ENCODE peak calls at places on chromosomes 3 and 15, in six cellular contexts. One of them, this sample, is unnamed.

GRCh38 chr3:79551997-79552396 is 215.8 kb downstream of the ROBO1 start:
- DNase-seq in ovary: no peak
- DNase-seq in transverse colon: no peak
- DNase-seq in cardiac muscle cell: no peak
- DNase-seq in BE2C: no peak
- DNase-seq in kidney: no peak
- DNase-seq in this sample: no peak

GRCh38 chr15:45199136-45199810 is 11.5 kb upstream of the SHF start:
- DNase-seq in transverse colon: peak; percentile 47
- DNase-seq in BE2C: no peak
- DNase-seq in ovary: peak; percentile 35
- DNase-seq in kidney: peak; percentile 84
- DNase-seq in cardiac muscle cell: no peak
- DNase-seq in this sample: no peak

GRCh38 chr3:99114565-99115291 is 213.2 kb upstream of the DCBLD2 start:
- DNase-seq in kidney: no peak
- DNase-seq in ovary: no peak
- DNase-seq in BE2C: peak; percentile 26
- DNase-seq in cardiac muscle cell: peak; percentile 80
- DNase-seq in transverse colon: no peak
- DNase-seq in this sample: no peak

GRCh38 chr3:44952689-44953088 is 23.3 kb downstream of the ZDHHC3 start:
- DNase-seq in transverse colon: no peak
- DNase-seq in BE2C: no peak
- DNase-seq in ovary: no peak
- DNase-seq in kidney: no peak
- DNase-seq in cardiac muscle cell: no peak
- DNase-seq in this sample: no peak

GRCh38 chr3:196207159-196207832 is 3.9 kb downstream of the ZDHHC19 start:
- DNase-seq in kidney: peak; percentile 85
- DNase-seq in cardiac muscle cell: no peak
- DNase-seq in BE2C: peak; percentile 63
- DNase-seq in ovary: peak; percentile 54
- DNase-seq in transverse colon: no peak
- DNase-seq in this sample: peak; percentile 52

GRCh38 chr3:47974974-47975470 is 41.2 kb downstream of the MAP4 start:
- DNase-seq in cardiac muscle cell: no peak
- DNase-seq in transverse colon: no peak
- DNase-seq in ovary: no peak
- DNase-seq in kidney: no peak
- DNase-seq in BE2C: no peak
- DNase-seq in this sample: no peak

GRCh38 chr3:172332256-172333041 is 115.8 kb downstream of the GHSR start:
- DNase-seq in BE2C: peak; percentile 66
- DNase-seq in ovary: peak; percentile 49
- DNase-seq in cardiac muscle cell: peak; percentile 75
- DNase-seq in kidney: no peak
- DNase-seq in transverse colon: peak; percentile 75
- DNase-seq in this sample: peak; percentile 62

GRCh38 chr15:89494941-89495637 is 1.3 kb downstream of the RHCG start:
- DNase-seq in cardiac muscle cell: peak; percentile 32
- DNase-seq in transverse colon: peak; percentile 44
- DNase-seq in ovary: no peak
- DNase-seq in BE2C: peak; percentile 41
- DNase-seq in kidney: peak; percentile 13
- DNase-seq in this sample: no peak

GRCh38 chr15:100131321-100132224 is 210.2 kb downstream of the ADAMTS17 start:
- DNase-seq in ovary: peak; percentile 43
- DNase-seq in transverse colon: peak; percentile 24
- DNase-seq in kidney: peak; percentile 88
- DNase-seq in BE2C: no peak
- DNase-seq in cardiac muscle cell: peak; percentile 75
- DNase-seq in this sample: peak; percentile 41

GRCh38 chr3:191331443-191331842 is 1.1 kb upstream of the UTS2B start:
- DNase-seq in cardiac muscle cell: peak; percentile 35
- DNase-seq in kidney: no peak
- DNase-seq in transverse colon: no peak
- DNase-seq in BE2C: no peak
- DNase-seq in ovary: no peak
- DNase-seq in this sample: no peak

GRCh38 chr15:60661075-60661645 is 182.2 kb upstream of the ICE2 start:
- DNase-seq in transverse colon: no peak
- DNase-seq in cardiac muscle cell: peak; percentile 21
- DNase-seq in kidney: no peak
- DNase-seq in ovary: no peak
- DNase-seq in BE2C: peak; percentile 16
- DNase-seq in this sample: no peak

GRCh38 chr15:65912235-65912634 is 42.9 kb downstream of the RAB11A start:
- DNase-seq in cardiac muscle cell: no peak
- DNase-seq in transverse colon: no peak
- DNase-seq in kidney: no peak
- DNase-seq in BE2C: no peak
- DNase-seq in ovary: no peak
- DNase-seq in this sample: no peak

GRCh38 chr3:138331143-138331894 is 1.7 kb upstream of the NME9 start:
- DNase-seq in cardiac muscle cell: peak; percentile 24
- DNase-seq in ovary: no peak
- DNase-seq in BE2C: no peak
- DNase-seq in kidney: no peak
- DNase-seq in transverse colon: no peak
- DNase-seq in this sample: no peak

GRCh38 chr3:172138792-172139507 is 99.6 kb downstream of the FNDC3B start:
- DNase-seq in kidney: no peak
- DNase-seq in ovary: no peak
- DNase-seq in transverse colon: peak; percentile 66
- DNase-seq in cardiac muscle cell: peak; percentile 47
- DNase-seq in BE2C: peak; percentile 54
- DNase-seq in this sample: peak; percentile 54

GRCh38 chr15:50458301-50458700 is 34.1 kb downstream of the USP8 start:
- DNase-seq in transverse colon: no peak
- DNase-seq in kidney: no peak
- DNase-seq in BE2C: no peak
- DNase-seq in ovary: no peak
- DNase-seq in cardiac muscle cell: peak; percentile 34
- DNase-seq in this sample: no peak

DNA sequence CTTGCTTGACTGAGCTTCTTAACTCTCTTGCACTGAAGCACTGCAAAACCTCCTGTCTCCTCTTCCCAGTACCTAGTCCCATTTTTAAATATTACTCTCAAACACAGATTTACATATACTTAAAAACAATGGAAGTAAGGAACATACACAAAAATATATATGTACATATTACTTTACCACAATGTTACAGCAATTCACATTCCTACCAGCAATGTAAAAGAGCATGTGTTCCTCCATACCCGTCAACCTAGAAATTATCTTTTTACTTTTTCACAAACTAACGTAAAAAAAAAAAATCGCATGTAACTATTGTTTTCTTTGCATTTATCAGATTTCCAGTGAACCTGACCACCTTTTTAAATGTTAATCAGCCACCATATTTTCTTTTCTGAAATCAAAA is 60.4 kb downstream of the RYK start:
- DNase-seq in ovary: no peak
- DNase-seq in cardiac muscle cell: no peak
- DNase-seq in kidney: no peak
- DNase-seq in transverse colon: no peak
- DNase-seq in BE2C: no peak
- DNase-seq in this sample: no peak
- TF ChIP-seq CTCF in ovary: no peak
- TF ChIP-seq CTCF in cardiac muscle cell: no peak
- TF ChIP-seq CTCF in kidney: no peak
- TF ChIP-seq CTCF in transverse colon: no peak
- TF ChIP-seq CTCF in BE2C: no peak
- TF ChIP-seq CTCF in this sample: no peak

GRCh38 chr15:90913398-90913944 is 10.4 kb downstream of the MAN2A2 start:
- DNase-seq in kidney: peak; percentile 52
- DNase-seq in cardiac muscle cell: no peak
- DNase-seq in transverse colon: no peak
- DNase-seq in ovary: no peak
- DNase-seq in BE2C: no peak
- DNase-seq in this sample: no peak

GRCh38 chr15:90914240-90915080 is 11.4 kb downstream of the MAN2A2 start:
- DNase-seq in cardiac muscle cell: no peak
- DNase-seq in transverse colon: no peak
- DNase-seq in BE2C: no peak
- DNase-seq in ovary: no peak
- DNase-seq in kidney: peak; percentile 46
- DNase-seq in this sample: no peak

GRCh38 chr15:90911302-90911623 is 8.2 kb downstream of the MAN2A2 start:
- DNase-seq in kidney: peak; percentile 60
- DNase-seq in BE2C: no peak
- DNase-seq in ovary: no peak
- DNase-seq in transverse colon: no peak
- DNase-seq in cardiac muscle cell: no peak
- DNase-seq in this sample: no peak

GRCh38 chr15:90911906-90912769 is 9.0 kb downstream of the MAN2A2 start:
- DNase-seq in ovary: no peak
- DNase-seq in transverse colon: no peak
- DNase-seq in cardiac muscle cell: no peak
- DNase-seq in BE2C: no peak
- DNase-seq in kidney: peak; percentile 64
- DNase-seq in this sample: peak; percentile 61

DNA sequence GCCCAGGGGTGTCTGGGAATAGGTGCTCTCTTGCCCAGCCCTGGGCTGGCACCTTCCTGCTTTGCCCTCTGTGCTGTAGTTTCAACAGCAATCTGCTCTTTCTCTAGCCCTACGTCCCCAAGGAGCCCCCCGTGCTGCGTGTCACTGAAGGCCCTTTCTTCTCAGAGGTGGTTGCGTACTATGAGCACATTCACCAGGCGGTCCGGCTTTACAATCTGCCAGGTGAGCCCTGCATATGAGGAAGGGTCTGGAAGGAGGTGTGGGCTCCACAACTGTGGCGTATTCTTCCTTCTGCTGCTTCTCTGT is 9.6 kb downstream of the MAN2A2 start:
- DNase-seq in transverse colon: no peak
- DNase-seq in BE2C: no peak
- DNase-seq in cardiac muscle cell: no peak
- DNase-seq in kidney: no peak
- DNase-seq in ovary: no peak
- DNase-seq in this sample: no peak
- H3K36me3 ChIP-seq in transverse colon: peaks cover 67% of the 10 kb centered on the region
- H3K36me3 ChIP-seq in BE2C: peaks cover 28% of the 10 kb centered on the region
- H3K36me3 ChIP-seq in cardiac muscle cell: peaks cover 16% of the 10 kb centered on the region
- H3K36me3 ChIP-seq in kidney: peaks cover 68% of the 10 kb centered on the region
- H3K36me3 ChIP-seq in ovary: no peaks in the 10 kb centered on the region
- H3K36me3 ChIP-seq in this sample: peaks cover 87% of the 10 kb centered on the region

DNA sequence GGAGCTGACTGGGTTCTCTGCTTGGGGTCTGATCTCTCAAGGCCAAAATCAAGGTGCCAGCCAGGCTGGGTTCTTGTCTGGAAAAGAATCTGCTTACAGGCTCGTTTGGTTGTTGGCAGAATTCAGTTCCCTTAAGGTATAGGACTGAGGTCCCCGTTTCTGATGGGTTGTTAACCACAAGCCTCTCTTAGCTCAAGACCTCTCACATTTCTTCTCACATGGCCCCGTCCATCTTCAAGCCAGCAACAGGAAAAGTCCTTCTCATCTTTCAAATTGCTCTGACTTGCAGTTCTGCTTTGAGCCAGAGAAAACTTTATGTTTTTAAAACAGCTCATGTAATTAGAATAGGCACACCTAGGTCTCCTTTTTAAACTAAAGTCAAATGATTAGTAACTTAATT is 20.4 kb downstream of the UACA start:
- DNase-seq in BE2C: no peak
- DNase-seq in ovary: no peak
- DNase-seq in transverse colon: no peak
- DNase-seq in cardiac muscle cell: peak; percentile 28
- DNase-seq in kidney: no peak
- DNase-seq in this sample: no peak
- TF ChIP-seq CTCF in BE2C: no peak
- TF ChIP-seq CTCF in ovary: no peak
- TF ChIP-seq CTCF in transverse colon: no peak
- TF ChIP-seq CTCF in cardiac muscle cell: no peak
- TF ChIP-seq CTCF in kidney: no peak
- TF ChIP-seq CTCF in this sample: no peak

GRCh38 chr3:186105543-186105942 is 3.3 kb downstream of the ETV5 start:
- DNase-seq in transverse colon: no peak
- DNase-seq in BE2C: no peak
- DNase-seq in cardiac muscle cell: no peak
- DNase-seq in ovary: no peak
- DNase-seq in kidney: no peak
- DNase-seq in this sample: no peak

GRCh38 chr3:186098740-186099139 is 10.1 kb downstream of the ETV5 start:
- DNase-seq in cardiac muscle cell: no peak
- DNase-seq in transverse colon: no peak
- DNase-seq in kidney: no peak
- DNase-seq in ovary: no peak
- DNase-seq in BE2C: no peak
- DNase-seq in this sample: no peak

GRCh38 chr3:186107148-186108105 is 1.5 kb downstream of the ETV5 start:
- DNase-seq in kidney: peak; percentile 85
- DNase-seq in BE2C: peak; percentile 76
- DNase-seq in transverse colon: peak; percentile 51
- DNase-seq in cardiac muscle cell: peak; percentile 81
- DNase-seq in ovary: peak; percentile 43
- DNase-seq in this sample: peak; percentile 70

GRCh38 chr3:186099178-186099577 is 9.7 kb downstream of the ETV5 start:
- DNase-seq in kidney: peak; percentile 84
- DNase-seq in transverse colon: peak; percentile 12
- DNase-seq in BE2C: peak; percentile 80
- DNase-seq in ovary: peak; percentile 13
- DNase-seq in cardiac muscle cell: peak; percentile 69
- DNase-seq in this sample: peak; percentile 49

GRCh38 chr3:186102687-186103086 is 6.2 kb downstream of the ETV5 start:
- DNase-seq in ovary: no peak
- DNase-seq in kidney: no peak
- DNase-seq in cardiac muscle cell: no peak
- DNase-seq in transverse colon: no peak
- DNase-seq in BE2C: no peak
- DNase-seq in this sample: no peak
- H3K36me3 ChIP-seq in ovary: no peaks in the 10 kb centered on the region
- H3K36me3 ChIP-seq in kidney: peaks cover 3% of the 10 kb centered on the region
- H3K36me3 ChIP-seq in cardiac muscle cell: no peaks in the 10 kb centered on the region
- H3K36me3 ChIP-seq in transverse colon: no peaks in the 10 kb centered on the region
- H3K36me3 ChIP-seq in BE2C: peaks cover 4% of the 10 kb centered on the region
- H3K36me3 ChIP-seq in this sample: peaks cover 6% of the 10 kb centered on the region

This sample was measured in pancreas.